ENCODE peak calls at places on chromosomes 13 and 19, in nine cellular contexts. L is tibial nerve, Z is SK-N-SH, J is putamen, C is astrocyte of the spinal cord, I is Peyer's patch, K is SHP77, G is DMS153, X is NCI-H2227 treated with DMSO at 0.1 percent for 48 hours. B is an unnamed sample.

GRCh38 chr13:109720758-109721184 is 65.6 kb downstream of the IRS2 start:
- DNase-seq in Z (no peak), X (no peak), L (no peak), G (peak; percentile 96), K (peak; percentile 93), I (no peak), J (no peak), C (no peak), B (no peak)

GRCh38 chr13:93505104-93505952 is 278.7 kb downstream of the GPC6 start:
- DNase-seq in G (no peak), C (peak; percentile 33), J (no peak), Z (no peak), K (no peak), I (no peak), X (no peak), L (no peak), B (no peak)

GRCh38 chr19:45117167-45117594 is 24.2 kb downstream of the PPP1R37 start:
- DNase-seq in X (peak; percentile 6), J (no peak), C (no peak), G (peak; percentile 54), K (peak; percentile 76), Z (no peak), I (no peak), L (no peak), B (no peak)

GRCh38 chr19:18939922-18940775 is 868 bp downstream of the HOMER3 start:
- DNase-seq in X (no peak), J (no peak), Z (peak; percentile 73), C (peak; percentile 67), L (no peak), G (no peak), I (peak; percentile 59), K (no peak), B (no peak)

GRCh38 chr19:50703915-50704548 is 15.6 kb downstream of the SHANK1 start:
- DNase-seq in C (no peak), L (no peak), K (peak; percentile 50), Z (no peak), G (no peak), J (no peak), I (no peak), X (no peak), B (no peak)

GRCh38 chr13:82772802-82773201 is 1109.5 kb downstream of the SLITRK1 start:
- DNase-seq in K (no peak), Z (no peak), X (no peak), L (no peak), G (no peak), J (no peak), C (peak; percentile 22), I (no peak), B (no peak)

GRCh38 chr19:46896076-46896794 is 35.4 kb downstream of the ARHGAP35 start:
- DNase-seq in Z (no peak), L (no peak), X (no peak), J (no peak), K (no peak), G (no peak), I (no peak), C (no peak), B (no peak)

GRCh38 chr13:43229506-43229905 is 206.1 kb downstream of the DNAJC15 start:
- DNase-seq in C (peak; percentile 70), J (no peak), L (no peak), X (no peak), G (no peak), K (no peak), I (no peak), Z (no peak), B (no peak)

GRCh38 chr19:10289836-10290438 is at the start of gene ICAM5:
- DNase-seq in Z (no peak), X (no peak), I (no peak), L (no peak), G (no peak), C (no peak), K (peak; percentile 28), J (peak; percentile 55), B (no peak)

GRCh38 chr13:77779461-77780272 is 82.2 kb downstream of the SLAIN1 start:
- DNase-seq in G (peak; percentile 82), C (peak; percentile 77), L (no peak), Z (peak; percentile 36), K (peak; percentile 37), I (no peak), X (no peak), J (peak; percentile 42), B (peak; percentile 52)

GRCh38 chr19:42281175-42282035 is 12.4 kb downstream of the CIC start:
- DNase-seq in J (peak; percentile 78), Z (no peak), I (no peak), G (peak; percentile 32), X (peak; percentile 78), C (peak; percentile 64), K (peak; percentile 26), L (peak; percentile 61), B (peak; percentile 71)

GRCh38 chr19:3276341-3276799 is 51.9 kb downstream of the CELF5 start:
- DNase-seq in L (no peak), J (no peak), X (peak; percentile 72), C (no peak), K (peak; percentile 79), I (peak; percentile 71), G (peak; percentile 91), Z (peak; percentile 86), B (no peak)

GRCh38 chr13:108508263-108508662 is 121.1 kb upstream of the MYO16 start:
- DNase-seq in G (no peak), C (peak; percentile 52), K (no peak), J (no peak), I (no peak), X (no peak), L (no peak), Z (peak; percentile 39), B (no peak)

GRCh38 chr13:111183959-111184684 is 69.0 kb downstream of the ARHGEF7 start:
- DNase-seq in J (no peak), I (no peak), C (no peak), X (no peak), G (no peak), Z (no peak), K (peak; percentile 76), L (no peak), B (no peak)

GRCh38 chr19:15452111-15453047 is 2.6 kb upstream of the WIZ start:
- DNase-seq in X (peak; percentile 6), G (peak; percentile 75), L (peak; percentile 90), K (peak; percentile 67), Z (peak; percentile 98), C (peak; percentile 82), J (no peak), I (peak; percentile 85), B (no peak)

GRCh38 chr13:30033681-30034447 is 183.4 kb upstream of the UBL3 start:
- DNase-seq in I (no peak), J (no peak), G (no peak), Z (no peak), K (no peak), X (no peak), L (no peak), C (peak; percentile 92), B (no peak)

GRCh38 chr13:50303963-50304721 is 288.9 kb downstream of the KCNRG start:
- DNase-seq in G (no peak), C (no peak), Z (no peak), L (no peak), I (no peak), J (no peak), X (no peak), K (no peak), B (no peak)

GRCh38 chr19:44708940-44709339 is 10.0 kb downstream of the CEACAM16 start:
- DNase-seq in I (no peak), G (no peak), K (no peak), C (no peak), J (no peak), L (no peak), X (no peak), Z (no peak), B (no peak)

GRCh38 chr13:101829484-101829883 is 377.0 kb downstream of the ITGBL1 start:
- DNase-seq in I (no peak), X (no peak), Z (no peak), K (no peak), J (no peak), L (no peak), G (no peak), C (no peak), B (no peak)

GRCh38 chr13:58191754-58192153 is 560.2 kb downstream of the PCDH17 start:
- DNase-seq in G (no peak), L (no peak), I (no peak), C (no peak), X (no peak), K (no peak), J (no peak), Z (no peak), B (no peak)

GRCh38 chr19:39514840-39515550 is at the start of gene SELENOV:
- DNase-seq in X (peak; percentile 76), G (no peak), J (no peak), L (no peak), K (no peak), C (no peak), I (no peak), Z (peak; percentile 83), B (no peak)